ENCODE peak calls at places on chromosomes 12 and 14, in ten cellular contexts. One of them, this sample, is unnamed.

GRCh38 chr12:47095446-47096236 is 15.9 kb upstream of the AMIGO2 start:
- DNase-seq in HEK293T: no peak
- DNase-seq in A549: peak; percentile 91
- DNase-seq in stimulated activated naive CD4-positive, alpha-beta T cell: no peak
- DNase-seq in astrocyte of the hippocampus: peak; percentile 82
- DNase-seq in fibroblast of the aortic adventitia: peak; percentile 78
- DNase-seq in endothelial cell: no peak
- DNase-seq in fibroblast of lung: peak; percentile 39
- DNase-seq in T-helper 9 cell: no peak
- DNase-seq in NAMALWA: no peak
- DNase-seq in this sample: peak; percentile 56

GRCh38 chr14:50675597-50675996 is 7.5 kb upstream of the SAV1 start:
- DNase-seq in HEK293T: no peak
- DNase-seq in A549: peak; percentile 68
- DNase-seq in stimulated activated naive CD4-positive, alpha-beta T cell: no peak
- DNase-seq in astrocyte of the hippocampus: no peak
- DNase-seq in fibroblast of the aortic adventitia: peak; percentile 34
- DNase-seq in endothelial cell: no peak
- DNase-seq in fibroblast of lung: no peak
- DNase-seq in T-helper 9 cell: no peak
- DNase-seq in NAMALWA: no peak
- DNase-seq in this sample: no peak

GRCh38 chr14:100504372-100505078 is 82.7 kb downstream of the BEGAIN start:
- DNase-seq in HEK293T: no peak
- DNase-seq in A549: peak; percentile 37
- DNase-seq in stimulated activated naive CD4-positive, alpha-beta T cell: no peak
- DNase-seq in astrocyte of the hippocampus: no peak
- DNase-seq in fibroblast of the aortic adventitia: peak; percentile 11
- DNase-seq in endothelial cell: no peak
- DNase-seq in fibroblast of lung: no peak
- DNase-seq in T-helper 9 cell: no peak
- DNase-seq in NAMALWA: no peak
- DNase-seq in this sample: peak; percentile 19

GRCh38 chr14:75769047-75769685 is 108.1 kb downstream of the TTLL5 start:
- DNase-seq in HEK293T: no peak
- DNase-seq in A549: no peak
- DNase-seq in stimulated activated naive CD4-positive, alpha-beta T cell: no peak
- DNase-seq in astrocyte of the hippocampus: peak; percentile 89
- DNase-seq in fibroblast of the aortic adventitia: no peak
- DNase-seq in endothelial cell: no peak
- DNase-seq in fibroblast of lung: no peak
- DNase-seq in T-helper 9 cell: no peak
- DNase-seq in NAMALWA: no peak
- DNase-seq in this sample: peak; percentile 37

GRCh38 chr12:27331299-27331926 is 1.2 kb upstream of the BMAL2 start:
- DNase-seq in HEK293T: no peak
- DNase-seq in A549: peak; percentile 83
- DNase-seq in stimulated activated naive CD4-positive, alpha-beta T cell: no peak
- DNase-seq in astrocyte of the hippocampus: peak; percentile 90
- DNase-seq in fibroblast of the aortic adventitia: peak; percentile 92
- DNase-seq in endothelial cell: no peak
- DNase-seq in fibroblast of lung: peak; percentile 86
- DNase-seq in T-helper 9 cell: no peak
- DNase-seq in NAMALWA: peak; percentile 7
- DNase-seq in this sample: peak; percentile 93

GRCh38 chr12:52631264-52631663 is 12.9 kb upstream of the KRT73 start:
- DNase-seq in HEK293T: no peak
- DNase-seq in A549: no peak
- DNase-seq in stimulated activated naive CD4-positive, alpha-beta T cell: no peak
- DNase-seq in astrocyte of the hippocampus: no peak
- DNase-seq in fibroblast of the aortic adventitia: no peak
- DNase-seq in endothelial cell: no peak
- DNase-seq in fibroblast of lung: no peak
- DNase-seq in T-helper 9 cell: no peak
- DNase-seq in NAMALWA: no peak
- DNase-seq in this sample: no peak

GRCh38 chr14:92495041-92495440 is 18.5 kb upstream of the RIN3 start:
- DNase-seq in HEK293T: no peak
- DNase-seq in A549: peak; percentile 35
- DNase-seq in stimulated activated naive CD4-positive, alpha-beta T cell: no peak
- DNase-seq in astrocyte of the hippocampus: no peak
- DNase-seq in fibroblast of the aortic adventitia: no peak
- DNase-seq in endothelial cell: no peak
- DNase-seq in fibroblast of lung: no peak
- DNase-seq in T-helper 9 cell: no peak
- DNase-seq in NAMALWA: no peak
- DNase-seq in this sample: no peak

GRCh38 chr12:18467636-18468520 is 206.6 kb downstream of the PIK3C2G start:
- DNase-seq in HEK293T: no peak
- DNase-seq in A549: no peak
- DNase-seq in stimulated activated naive CD4-positive, alpha-beta T cell: no peak
- DNase-seq in astrocyte of the hippocampus: peak; percentile 10
- DNase-seq in fibroblast of the aortic adventitia: no peak
- DNase-seq in endothelial cell: no peak
- DNase-seq in fibroblast of lung: no peak
- DNase-seq in T-helper 9 cell: no peak
- DNase-seq in NAMALWA: peak; percentile 11
- DNase-seq in this sample: no peak